ENCODE peak calls at places on chromosomes 5 and 9, in eight cellular contexts. Z is mesendoderm; M is neuronal stem cell; H is upper lobe of right lung; K is CD8-positive, alpha-beta memory T cell; E is mucosa of descending colon; A is HCT116; R is esophagus squamous epithelium. J is an unnamed sample. For H3K4me1, the result is how much of the 10 kb centered on the place peaks cover.

GRCh38 chr5:135324897-135325650 is 74.0 kb downstream of the MACROH2A1 start:
- DNase-seq in Z (no peak), M (no peak), H (no peak), K (no peak), E (no peak), A (no peak), R (no peak), J (no peak)

GRCh38 chr9:95772320-95773060 is 103.0 kb upstream of the ERCC6L2 start:
- DNase-seq in Z (peak), M (peak), H (no peak), K (peak), E (peak), A (no peak), R (no peak), J (no peak)

GRCh38 chr5:179798771-179799643 is 5.2 kb downstream of the LTC4S start:
- DNase-seq in Z (no peak), M (no peak), H (no peak), K (no peak), E (no peak), A (no peak), R (no peak), J (peak)

GRCh38 chr5:65104831-65105230 is 336.1 kb downstream of the CWC27 start:
- DNase-seq in Z (no peak), M (no peak), H (no peak), K (no peak), E (no peak), A (no peak), R (no peak), J (no peak)

GRCh38 chr5:45038366-45038987 is 229.7 kb downstream of the MRPS30 start:
- DNase-seq in Z (peak), M (peak), H (no peak), K (no peak), E (no peak), A (peak), R (no peak), J (no peak)

GRCh38 chr5:109409061-109409843 is 522 bp downstream of the PJA2 start:
- DNase-seq in Z (peak), M (peak), H (peak), K (peak), E (peak), A (peak), R (peak), J (peak)

GRCh38 chr5:78638973-78639669 is 9.5 kb downstream of the LHFPL2 start:
- DNase-seq in Z (no peak), M (no peak), H (no peak), K (no peak), E (no peak), A (no peak), R (no peak), J (no peak)

GRCh38 chr9:16461231-16461840 is 409.1 kb downstream of the BNC2 start:
- DNase-seq in Z (peak), M (no peak), H (no peak), K (no peak), E (no peak), A (no peak), R (no peak), J (no peak)

GRCh38 chr5:42718591-42718990 is 38.0 kb upstream of the CCDC152 start:
- DNase-seq in Z (no peak), M (no peak), H (no peak), K (peak), E (no peak), A (no peak), R (no peak), J (no peak)

GRCh38 chr5:60835554-60835953 is 8.5 kb downstream of the ELOVL7 start:
- DNase-seq in Z (no peak), M (no peak), H (no peak), K (no peak), E (no peak), A (no peak), R (no peak), J (no peak)

GRCh38 chr9:94865599-94866456 is 139.3 kb downstream of the AOPEP start:
- DNase-seq in Z (no peak), M (peak), H (no peak), K (no peak), E (no peak), A (no peak), R (no peak), J (no peak)

GRCh38 chr5:51632027-51632426 is 248.8 kb downstream of the ISL1 start:
- DNase-seq in Z (no peak), M (no peak), H (no peak), K (no peak), E (no peak), A (no peak), R (no peak), J (no peak)

GRCh38 chr5:31232273-31232888 is 38.9 kb downstream of the CDH6 start:
- DNase-seq in Z (peak), M (peak), H (no peak), K (no peak), E (no peak), A (peak), R (no peak), J (no peak)

GRCh38 chr5:76174101-76174500 is 90.9 kb downstream of the SV2C start:
- DNase-seq in Z (no peak), M (no peak), H (no peak), K (no peak), E (no peak), A (no peak), R (no peak), J (no peak)

GRCh38 chr9:14277202-14277601 is 36.7 kb downstream of the NFIB start:
- DNase-seq in Z (no peak), M (no peak), H (no peak), K (no peak), E (no peak), A (peak), R (no peak), J (no peak)

GRCh38 chr9:99000480-99001395 is 57.0 kb downstream of the COL15A1 start:
- DNase-seq in Z (peak), M (no peak), H (no peak), K (peak), E (no peak), A (peak), R (no peak), J (peak)

GRCh38 chr9:12094051-12094450 is 599.1 kb upstream of the TYRP1 start:
- DNase-seq in Z (no peak), M (no peak), H (no peak), K (no peak), E (no peak), A (no peak), R (no peak), J (no peak)

GRCh38 chr9:87829756-87830155 is 52.9 kb upstream of the SPATA31E1 start:
- DNase-seq in Z (no peak), M (no peak), H (no peak), K (no peak), E (no peak), A (no peak), R (no peak), J (no peak)

GRCh38 chr9:127340721-127341120 is 56.2 kb upstream of the SLC2A8 start:
- DNase-seq in Z (no peak), M (no peak), H (no peak), K (no peak), E (no peak), A (no peak), R (no peak), J (no peak)

GRCh38 chr5:45060686-45061085 is 251.9 kb downstream of the MRPS30 start:
- DNase-seq in Z (peak), M (no peak), H (no peak), K (no peak), E (no peak), A (no peak), R (no peak), J (no peak)

GRCh38 chr5:134111741-134112647 is 2.5 kb upstream of the TCF7 start:
- DNase-seq in Z (peak), M (no peak), H (no peak), K (peak), E (no peak), A (no peak), R (no peak), J (no peak)

GRCh38 chr5:40271476-40271875 is 408.2 kb upstream of the PTGER4 start:
- DNase-seq in Z (no peak), M (no peak), H (no peak), K (no peak), E (no peak), A (no peak), R (no peak), J (no peak)
- H3K4me1 ChIP-seq in Z (under half), M (under half), H (under half), K (under half), E (under half), A (under half), R (under half), J (under half)

DNA sequence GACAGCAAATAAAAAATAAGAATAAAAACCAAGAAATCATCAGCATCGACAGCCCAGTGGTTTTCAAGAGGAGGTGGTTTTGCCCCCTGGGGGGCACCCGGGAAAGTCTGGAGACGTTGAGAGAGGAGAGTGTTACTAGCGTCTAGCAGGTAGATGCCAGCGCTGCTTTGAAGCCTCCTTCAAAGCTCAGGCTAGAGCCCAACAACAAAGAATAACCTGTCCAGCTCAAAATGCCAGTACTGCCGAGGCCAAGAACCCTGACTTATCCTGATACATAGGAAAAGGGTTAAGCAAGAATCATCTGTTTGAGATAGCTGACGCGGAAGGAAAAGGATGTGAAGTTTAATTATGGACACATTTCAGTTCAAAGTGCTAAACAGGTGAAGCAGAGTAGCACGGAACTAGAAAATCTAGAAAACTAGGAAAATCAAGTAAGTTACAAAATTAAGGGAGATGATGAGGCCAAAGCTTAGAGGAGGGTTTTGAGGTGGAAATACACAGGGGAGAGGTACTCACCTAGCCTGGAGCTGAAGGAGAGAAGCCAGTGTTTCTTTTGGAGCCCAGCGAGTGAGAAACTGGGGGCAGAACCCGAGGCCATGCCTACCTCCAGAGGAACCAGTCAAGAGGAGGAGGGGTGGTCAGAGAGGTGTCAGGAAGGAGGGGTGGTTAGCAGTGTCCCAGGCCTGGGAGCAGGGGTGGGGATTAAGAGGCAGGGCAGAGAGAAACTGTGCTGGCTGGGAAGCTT is 121.0 kb upstream of the RETREG1 start:
- DNase-seq in Z (peak), M (no peak), H (no peak), K (no peak), E (peak), A (no peak), R (no peak), J (no peak)
- H3K4me1 ChIP-seq in Z (under half), M (half or more), H (under half), K (under half), E (under half), A (under half), R (under half), J (under half)

GRCh38 chr5:158376679-158377078 is 517.7 kb upstream of the CLINT1 start:
- DNase-seq in Z (no peak), M (no peak), H (no peak), K (no peak), E (no peak), A (no peak), R (no peak), J (no peak)

GRCh38 chr5:158380661-158381060 is 521.7 kb upstream of the CLINT1 start:
- DNase-seq in Z (no peak), M (no peak), H (no peak), K (no peak), E (no peak), A (no peak), R (no peak), J (no peak)

GRCh38 chr5:158382473-158382872 is 523.5 kb upstream of the CLINT1 start:
- DNase-seq in Z (peak), M (no peak), H (peak), K (no peak), E (peak), A (peak), R (peak), J (no peak)

GRCh38 chr5:158375531-158375930 is 516.6 kb upstream of the CLINT1 start:
- DNase-seq in Z (no peak), M (no peak), H (no peak), K (no peak), E (no peak), A (no peak), R (no peak), J (no peak)

DNA sequence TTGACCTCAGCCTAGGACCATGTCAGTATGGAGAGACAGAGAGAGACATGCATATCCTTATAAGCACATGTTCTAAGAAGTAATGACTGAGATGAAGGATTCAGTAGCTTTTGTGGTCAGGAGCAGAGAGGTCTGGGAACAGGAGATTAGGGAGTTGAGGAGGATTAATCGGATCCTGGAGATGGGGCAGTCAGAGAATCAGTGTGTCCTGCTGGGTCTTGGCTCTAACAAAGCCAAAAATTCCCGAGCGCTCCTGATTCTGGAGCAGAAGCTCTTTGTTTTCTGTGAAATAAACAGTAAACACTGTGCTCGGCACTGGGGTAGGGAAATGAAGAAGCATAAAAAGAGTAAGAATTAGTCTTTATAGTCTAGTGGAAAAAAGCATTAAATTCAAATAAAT is 520.0 kb upstream of the CLINT1 start:
- DNase-seq in Z (no peak), M (no peak), H (no peak), K (no peak), E (no peak), A (no peak), R (no peak), J (no peak)
- H3K4me1 ChIP-seq in Z (under half), M (under half), H (under half), K (under half), E (under half), A (under half), R (under half), J (under half)

DNA sequence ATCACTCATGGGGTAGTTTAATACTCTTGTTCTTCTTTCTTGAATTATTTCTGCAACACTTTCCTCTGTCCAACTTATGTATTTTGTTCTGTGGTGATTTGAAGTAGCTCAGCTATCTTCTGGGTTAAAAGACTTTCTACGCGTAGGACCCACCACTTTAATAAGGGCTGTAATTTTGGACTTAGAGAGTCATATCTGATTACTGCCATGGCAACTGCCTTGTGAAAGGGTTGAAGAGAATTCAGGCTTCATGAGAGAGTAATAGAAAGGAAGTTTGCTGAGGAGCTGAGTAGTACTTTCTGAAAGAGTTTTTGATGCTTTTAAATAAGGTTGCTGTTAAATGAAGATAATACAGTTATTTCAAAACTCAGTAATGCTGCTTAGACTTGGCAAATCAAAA is 89.5 kb downstream of the TLE4 start:
- DNase-seq in Z (no peak), M (no peak), H (no peak), K (no peak), E (no peak), A (no peak), R (no peak), J (no peak)
- H3K4me1 ChIP-seq in Z (under half), M (half or more), H (under half), K (under half), E (under half), A (under half), R (under half), J (under half)

GRCh38 chr9:125639057-125639456 is 68.0 kb downstream of the MAPKAP1 start:
- DNase-seq in Z (no peak), M (no peak), H (no peak), K (no peak), E (no peak), A (no peak), R (no peak), J (no peak)
- H3K4me1 ChIP-seq in Z (under half), M (under half), H (under half), K (under half), E (under half), A (under half), R (under half), J (under half)

GRCh38 chr5:95960802-95961616 is 642 bp downstream of the ELL2 start:
- DNase-seq in Z (peak), M (peak), H (peak), K (peak), E (peak), A (no peak), R (peak), J (peak)

GRCh38 chr5:95961617-95962474 is at the start of gene ELL2:
- DNase-seq in Z (peak), M (peak), H (peak), K (peak), E (peak), A (peak), R (peak), J (peak)

GRCh38 chr5:95959051-95959963 is 2.3 kb downstream of the ELL2 start:
- DNase-seq in Z (no peak), M (no peak), H (no peak), K (no peak), E (no peak), A (no peak), R (no peak), J (no peak)

GRCh38 chr5:95958308-95959014 is 3.2 kb downstream of the ELL2 start:
- DNase-seq in Z (peak), M (no peak), H (no peak), K (no peak), E (no peak), A (no peak), R (no peak), J (no peak)

DNA sequence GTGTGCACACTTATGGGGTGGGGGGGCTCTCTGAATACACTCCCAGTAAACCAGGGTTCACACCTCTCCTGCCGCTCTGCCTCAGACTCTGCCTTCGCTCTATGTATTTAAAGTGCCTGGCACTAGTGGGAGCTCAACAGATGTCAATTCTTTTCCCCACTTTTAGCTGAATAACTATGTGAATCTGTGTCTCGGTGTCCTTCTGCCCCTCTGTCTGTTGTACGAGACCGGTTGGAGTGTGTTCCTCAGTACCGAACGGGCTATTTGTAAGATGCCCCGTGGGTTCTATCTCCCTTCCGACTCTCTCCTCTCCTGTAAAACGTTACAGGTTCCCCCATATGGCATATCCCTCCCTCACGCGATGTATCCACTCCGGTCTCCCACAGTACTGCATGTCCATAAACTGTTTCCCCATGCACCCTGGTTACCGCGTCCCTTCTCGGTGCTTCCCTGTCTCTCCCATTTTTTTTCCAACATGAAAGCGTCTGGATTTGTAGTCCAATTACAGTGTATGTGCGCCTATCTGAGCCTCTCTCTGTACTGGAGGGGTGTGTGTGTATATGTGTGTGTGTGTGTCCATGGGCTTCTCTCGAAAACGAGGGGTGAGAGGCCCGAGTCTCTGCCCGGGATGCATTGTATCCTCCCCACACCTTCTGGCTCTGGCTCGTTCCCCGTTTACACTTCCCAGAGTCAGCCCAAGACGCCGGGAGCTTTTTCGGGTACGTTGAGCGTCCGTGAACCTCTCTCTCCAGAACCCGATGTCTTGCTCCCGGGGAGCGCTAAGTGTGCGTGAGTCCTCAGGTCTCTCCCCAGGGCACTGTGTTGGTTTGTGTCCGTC is 1.5 kb downstream of the ELL2 start:
- DNase-seq in Z (no peak), M (no peak), H (peak), K (peak), E (no peak), A (no peak), R (no peak), J (no peak)
- H3K4me1 ChIP-seq in Z (under half), M (under half), H (under half), K (under half), E (under half), A (under half), R (under half), J (under half)

DNA sequence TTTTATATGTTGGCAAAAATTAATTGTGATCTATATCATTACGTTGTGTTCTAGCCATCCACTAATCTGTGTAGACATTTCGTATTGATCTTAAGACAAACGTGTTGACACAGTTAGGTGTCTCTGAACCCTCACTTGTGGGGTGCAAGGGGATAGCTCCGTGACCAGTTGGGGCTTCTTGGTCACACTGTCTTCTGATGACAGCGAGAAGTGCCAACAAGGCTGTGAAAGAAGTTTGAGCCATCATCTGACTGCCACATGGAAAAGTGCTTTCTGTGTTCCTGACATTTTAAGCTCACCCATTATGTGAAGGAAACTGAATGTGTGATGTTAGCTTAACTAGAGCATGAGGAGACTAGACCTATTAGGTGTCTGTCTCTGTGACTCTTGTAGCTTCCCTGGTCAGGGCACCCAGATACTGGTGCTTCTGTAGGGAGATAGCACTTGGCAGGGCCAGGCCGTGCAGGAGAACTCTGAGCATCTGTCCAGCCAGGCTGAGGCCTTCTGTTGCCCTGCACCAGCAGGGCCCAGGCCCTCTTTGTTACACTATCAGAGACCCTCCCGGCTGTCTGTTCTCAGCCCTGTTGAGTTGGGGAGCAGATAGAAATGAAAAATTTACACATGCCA is 52.8 kb upstream of the PHF2 start:
- DNase-seq in Z (no peak), M (no peak), H (no peak), K (no peak), E (no peak), A (no peak), R (no peak), J (no peak)
- H3K4me1 ChIP-seq in Z (under half), M (under half), H (under half), K (under half), E (under half), A (under half), R (under half), J (under half)